ENCODE peak calls at places on chromosomes 5 and 9, in seven cellular contexts. N is astrocyte; X is CD8-positive, alpha-beta T cell; A is K562; J is body of pancreas; O is ascending aorta; E is heart left ventricle. H is an unnamed sample. For H3K4me1, the result is how much of the 10 kb centered on the place peaks cover.

GRCh38 chr9:3884736-3885135 is 358.9 kb upstream of the RFX3 start:
- DNase-seq in N (no peak), X (no peak), A (no peak), J (no peak), O (no peak), E (no peak), H (no peak)

GRCh38 chr5:157116483-157116954 is 7.7 kb upstream of the HAVCR2 start:
- DNase-seq in N (no peak), X (no peak), A (no peak), J (no peak), O (no peak), E (no peak), H (no peak)

GRCh38 chr9:107976767-107977166 is 487.2 kb upstream of the KLF4 start:
- DNase-seq in N (no peak), X (no peak), A (no peak), J (peak), O (peak), E (peak), H (peak)

GRCh38 chr5:102959055-102959454 is 160.9 kb downstream of the GIN1 start:
- DNase-seq in N (peak), X (no peak), A (no peak), J (no peak), O (no peak), E (no peak), H (no peak)

GRCh38 chr5:83516361-83516760 is 44.8 kb downstream of the VCAN start:
- DNase-seq in N (peak), X (no peak), A (no peak), J (no peak), O (no peak), E (no peak), H (no peak)

GRCh38 chr5:169895876-169896275 is 84.4 kb downstream of the INSYN2B start:
- DNase-seq in N (no peak), X (no peak), A (peak), J (no peak), O (no peak), E (no peak), H (no peak)

GRCh38 chr5:106321242-106321641 is 1349.5 kb downstream of the EFNA5 start:
- DNase-seq in N (peak), X (no peak), A (no peak), J (no peak), O (no peak), E (no peak), H (no peak)

GRCh38 chr5:138230261-138230660 is 17.1 kb upstream of the CDC23 start:
- DNase-seq in N (peak), X (no peak), A (no peak), J (no peak), O (no peak), E (peak), H (no peak)

GRCh38 chr9:135951889-135952663 is 9.1 kb downstream of the UBAC1 start:
- DNase-seq in N (peak), X (no peak), A (peak), J (no peak), O (no peak), E (no peak), H (no peak)

GRCh38 chr5:135239461-135240282 is 159.4 kb downstream of the MACROH2A1 start:
- DNase-seq in N (peak), X (no peak), A (no peak), J (peak), O (peak), E (peak), H (peak)

GRCh38 chr5:1726956-1727355 is 72.7 kb downstream of the MRPL36 start:
- DNase-seq in N (no peak), X (no peak), A (no peak), J (no peak), O (no peak), E (no peak), H (no peak)

GRCh38 chr5:122121782-122122465 is 7.4 kb upstream of the ZNF474 start:
- DNase-seq in N (peak), X (no peak), A (peak), J (no peak), O (no peak), E (no peak), H (peak)

GRCh38 chr9:108811944-108812343 is 43.8 kb downstream of the ACTL7B start:
- DNase-seq in N (no peak), X (no peak), A (no peak), J (no peak), O (no peak), E (no peak), H (no peak)

GRCh38 chr5:149646564-149646963 is 65.3 kb downstream of the ARHGEF37 start:
- DNase-seq in N (peak), X (peak), A (peak), J (peak), O (peak), E (no peak), H (no peak)

GRCh38 chr5:14665949-14666741 is 1.6 kb downstream of the OTULIN start:
- DNase-seq in N (no peak), X (peak), A (peak), J (peak), O (no peak), E (no peak), H (no peak)

GRCh38 chr5:132746592-132747063 is 598 bp upstream of the CCNI2 start:
- DNase-seq in N (no peak), X (no peak), A (no peak), J (peak), O (no peak), E (no peak), H (peak)

GRCh38 chr9:17191095-17191494 is 56.3 kb downstream of the CNTLN start:
- DNase-seq in N (peak), X (no peak), A (no peak), J (no peak), O (no peak), E (no peak), H (no peak)

GRCh38 chr9:28378236-28378635 is 805.0 kb upstream of the C9orf72 start:
- DNase-seq in N (no peak), X (no peak), A (no peak), J (no peak), O (no peak), E (no peak), H (no peak)

GRCh38 chr5:1536298-1537165 is 12.8 kb upstream of the LPCAT1 start:
- DNase-seq in N (no peak), X (peak), A (no peak), J (no peak), O (peak), E (peak), H (peak)

GRCh38 chr9:99056876-99057664 is 47.8 kb upstream of the TGFBR1 start:
- DNase-seq in N (peak), X (no peak), A (no peak), J (no peak), O (no peak), E (no peak), H (no peak)

GRCh38 chr9:134399435-134400056 is 73.3 kb downstream of the RXRA start:
- DNase-seq in N (peak), X (no peak), A (peak), J (no peak), O (no peak), E (no peak), H (no peak)

GRCh38 chr5:165139730-165140129 is 1634.3 kb downstream of the MAT2B start:
- DNase-seq in N (no peak), X (no peak), A (no peak), J (no peak), O (no peak), E (no peak), H (no peak)

GRCh38 chr5:77180167-77181081 is 30.1 kb upstream of the PDE8B start:
- DNase-seq in N (no peak), X (no peak), A (no peak), J (peak), O (peak), E (peak), H (peak)

GRCh38 chr9:29556317-29556716 is 1983.0 kb upstream of the C9orf72 start:
- DNase-seq in N (peak), X (no peak), A (no peak), J (no peak), O (no peak), E (no peak), H (no peak)

GRCh38 chr5:130923543-130924159 is 241.4 kb downstream of the HINT1 start:
- DNase-seq in N (no peak), X (no peak), A (no peak), J (no peak), O (no peak), E (no peak), H (no peak)

GRCh38 chr9:534886-535285 is 306.6 kb upstream of the DMRT1 start:
- DNase-seq in N (no peak), X (no peak), A (no peak), J (peak), O (peak), E (peak), H (peak)

GRCh38 chr9:104805441-104805840 is 41.5 kb downstream of the NIPSNAP3B start:
- DNase-seq in N (no peak), X (no peak), A (no peak), J (no peak), O (no peak), E (no peak), H (no peak)

GRCh38 chr9:92135576-92135975 is 20.4 kb upstream of the SPTLC1 start:
- DNase-seq in N (no peak), X (no peak), A (no peak), J (no peak), O (no peak), E (no peak), H (no peak)

GRCh38 chr5:170166101-170166500 is 60.4 kb downstream of the FOXI1 start:
- DNase-seq in N (no peak), X (no peak), A (no peak), J (no peak), O (no peak), E (no peak), H (peak)

GRCh38 chr9:92191801-92192200 is 76.6 kb upstream of the SPTLC1 start:
- DNase-seq in N (peak), X (no peak), A (no peak), J (no peak), O (no peak), E (no peak), H (no peak)

GRCh38 chr5:119343766-119344165 is 12.1 kb upstream of the TNFAIP8 start:
- DNase-seq in N (peak), X (no peak), A (no peak), J (no peak), O (no peak), E (no peak), H (no peak)

GRCh38 chr9:71098801-71099200 is 22.6 kb downstream of the TRPM3 start:
- DNase-seq in N (no peak), X (no peak), A (no peak), J (no peak), O (no peak), E (no peak), H (no peak)

GRCh38 chr9:6502399-6502798 is 89.4 kb downstream of the UHRF2 start:
- DNase-seq in N (no peak), X (no peak), A (no peak), J (no peak), O (no peak), E (no peak), H (no peak)

GRCh38 chr9:138003485-138004190 is 126.1 kb downstream of the CACNA1B start:
- DNase-seq in N (no peak), X (no peak), A (no peak), J (no peak), O (peak), E (no peak), H (no peak)

GRCh38 chr5:14778789-14779070 is 92.8 kb downstream of the ANKH start:
- DNase-seq in N (no peak), X (no peak), A (no peak), J (no peak), O (no peak), E (no peak), H (no peak)

GRCh38 chr9:36276254-36276653 is 18.0 kb upstream of the GNE start:
- DNase-seq in N (no peak), X (no peak), A (no peak), J (no peak), O (no peak), E (no peak), H (no peak)
- H3K27ac ChIP-seq in N (no peak), X (no peak), A (no peak), J (peak), O (no peak), E (no peak), H (no peak)

GRCh38 chr5:42571626-42571960 is 148.4 kb downstream of the GHR start:
- DNase-seq in N (no peak), X (no peak), A (no peak), J (no peak), O (no peak), E (no peak), H (no peak)

GRCh38 chr5:42569953-42570548 is 146.8 kb downstream of the GHR start:
- DNase-seq in N (no peak), X (no peak), A (no peak), J (no peak), O (no peak), E (no peak), H (no peak)

GRCh38 chr5:42566658-42567313 is 143.5 kb downstream of the GHR start:
- DNase-seq in N (no peak), X (no peak), A (no peak), J (peak), O (no peak), E (no peak), H (no peak)

GRCh38 chr5:42570946-42571625 is 147.8 kb downstream of the GHR start:
- DNase-seq in N (peak), X (no peak), A (no peak), J (no peak), O (no peak), E (no peak), H (no peak)

DNA sequence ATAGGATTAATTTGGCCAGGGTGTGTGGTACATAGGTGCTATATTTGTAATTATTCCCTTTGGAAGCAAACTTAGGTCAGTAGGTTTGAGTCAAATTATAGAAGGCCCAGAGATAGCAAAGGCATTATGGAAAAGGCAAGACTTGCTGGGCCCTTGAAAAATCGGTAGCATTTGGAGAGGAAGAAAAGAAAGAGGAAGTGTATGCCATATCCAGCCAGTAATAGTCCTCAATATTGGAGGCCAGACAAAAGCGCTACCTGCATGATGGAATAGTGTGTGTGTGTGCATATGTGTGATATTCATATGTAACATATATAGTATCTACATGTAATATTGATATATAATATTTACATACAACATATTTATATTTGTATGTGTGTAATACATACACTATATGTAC is 146.1 kb downstream of the GHR start:
- DNase-seq in N (no peak), X (no peak), A (no peak), J (no peak), O (no peak), E (no peak), H (no peak)
- H3K4me1 ChIP-seq in N (under half), X (under half), A (under half), J (under half), O (under half), E (under half), H (under half)

DNA sequence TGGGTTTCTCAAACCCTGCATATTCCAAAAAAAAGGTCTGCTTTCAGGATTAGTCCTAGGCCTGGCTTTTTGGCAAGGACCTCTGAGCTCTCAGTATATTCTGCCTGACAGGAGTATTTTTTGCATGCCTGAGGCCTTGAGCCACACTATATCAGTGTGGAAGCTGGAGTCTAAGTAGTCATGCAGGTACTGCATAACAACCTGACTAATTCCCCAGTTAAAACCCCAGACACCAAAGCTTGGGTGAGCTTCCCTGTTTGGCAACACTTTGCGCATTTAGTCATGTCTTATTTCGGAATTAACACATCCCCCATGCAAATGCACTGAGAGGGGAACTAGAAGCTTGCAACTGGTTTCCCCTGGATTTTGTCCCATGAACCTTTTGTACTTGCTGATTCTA is 359.4 kb downstream of the CETN3 start:
- DNase-seq in N (no peak), X (no peak), A (no peak), J (no peak), O (no peak), E (no peak), H (no peak)
- H3K4me3 ChIP-seq in N (no peak), X (no peak), A (no peak), J (no peak), O (no peak), E (no peak), H (no peak)

GRCh38 chr9:130174920-130175321 is 2.7 kb downstream of the NCS1 start:
- DNase-seq in N (no peak), X (no peak), A (no peak), J (no peak), O (peak), E (no peak), H (no peak)
- H3K27ac ChIP-seq in N (no peak), X (no peak), A (no peak), J (no peak), O (peak), E (no peak), H (no peak)

GRCh38 chr5:143440448-143441102 is 37.1 kb upstream of the NR3C1 start:
- DNase-seq in N (no peak), X (no peak), A (no peak), J (peak), O (no peak), E (no peak), H (no peak)

GRCh38 chr5:143435207-143435657 is 31.7 kb upstream of the NR3C1 start:
- DNase-seq in N (no peak), X (no peak), A (no peak), J (no peak), O (no peak), E (peak), H (peak)

GRCh38 chr5:143434261-143435206 is 31.0 kb upstream of the NR3C1 start:
- DNase-seq in N (no peak), X (peak), A (no peak), J (no peak), O (no peak), E (peak), H (no peak)

GRCh38 chr5:143436871-143437270 is 33.4 kb upstream of the NR3C1 start:
- DNase-seq in N (no peak), X (no peak), A (no peak), J (no peak), O (no peak), E (no peak), H (no peak)

GRCh38 chr5:143437666-143438273 is 34.3 kb upstream of the NR3C1 start:
- DNase-seq in N (no peak), X (no peak), A (no peak), J (no peak), O (no peak), E (no peak), H (no peak)
- H3K4me1 ChIP-seq in N (under half), X (under half), A (under half), J (under half), O (under half), E (under half), H (under half)

GRCh38 chr9:89606049-89606481 is 1.3 kb downstream of the GADD45G start:
- DNase-seq in N (peak), X (peak), A (peak), J (peak), O (peak), E (peak), H (peak)
- H3K4me3 ChIP-seq in N (peak), X (peak), A (no peak), J (peak), O (peak), E (peak), H (peak)

H was measured in thyroid gland.